ENCODE peak calls at places on chromosomes 5 and 9, in six cellular contexts. C is HepG2, P is right lobe of liver, O is A549, H is adrenal gland, Q is IMR-90. V is an unnamed sample.
A peak's percentile ranks its signal among the peaks of the same experiment; 100 is the strongest.

GRCh38 chr9:133202688-133203453 is 6.2 kb downstream of the OBP2B start:
- DNase-seq in C (no peak), P (peak; percentile 16), O (no peak), H (peak; percentile 7), Q (no peak), V (no peak)

GRCh38 chr9:119283118-119283794 is 86.0 kb downstream of the BRINP1 start:
- DNase-seq in C (no peak), P (no peak), O (no peak), H (peak; percentile 21), Q (no peak), V (peak; percentile 18)

GRCh38 chr5:164998142-164998541 is 1492.7 kb downstream of the MAT2B start:
- DNase-seq in C (no peak), P (no peak), O (no peak), H (no peak), Q (no peak), V (no peak)

GRCh38 chr5:17184596-17184995 is 32.8 kb upstream of the BASP1 start:
- DNase-seq in C (no peak), P (no peak), O (no peak), H (no peak), Q (peak; percentile 80), V (no peak)

GRCh38 chr5:44441460-44441859 is 52.2 kb upstream of the FGF10 start:
- DNase-seq in C (no peak), P (no peak), O (no peak), H (no peak), Q (no peak), V (no peak)

GRCh38 chr9:135886147-135886981 is 21.0 kb downstream of the CAMSAP1 start:
- DNase-seq in C (no peak), P (no peak), O (no peak), H (no peak), Q (no peak), V (no peak)

GRCh38 chr5:180330810-180331646 is 22.1 kb downstream of the GFPT2 start:
- DNase-seq in C (peak; percentile 21), P (no peak), O (peak; percentile 95), H (peak; percentile 92), Q (peak; percentile 99), V (peak; percentile 78)

GRCh38 chr9:11158676-11159075 is 545.9 kb upstream of the PTPRD start:
- DNase-seq in C (no peak), P (no peak), O (no peak), H (no peak), Q (no peak), V (no peak)

GRCh38 chr9:134877541-134877940 is 3.1 kb upstream of the FCN2 start:
- DNase-seq in C (no peak), P (no peak), O (no peak), H (peak; percentile 7), Q (no peak), V (no peak)

GRCh38 chr5:135245521-135246499 is 153.2 kb downstream of the MACROH2A1 start:
- DNase-seq in C (no peak), P (peak; percentile 28), O (peak; percentile 46), H (peak; percentile 22), Q (peak; percentile 73), V (no peak)

GRCh38 chr5:485943-486491 is 38.2 kb downstream of the SLC9A3 start:
- DNase-seq in C (no peak), P (no peak), O (no peak), H (no peak), Q (no peak), V (no peak)

GRCh38 chr5:161086456-161086855 is 234.4 kb upstream of the ATP10B start:
- DNase-seq in C (no peak), P (no peak), O (no peak), H (no peak), Q (peak; percentile 3), V (no peak)

GRCh38 chr9:110115868-110116542 is 92.0 kb downstream of the C9orf152 start:
- DNase-seq in C (peak; percentile 92), P (no peak), O (peak; percentile 49), H (no peak), Q (peak; percentile 91), V (no peak)

GRCh38 chr9:88653926-88654325 is 118.9 kb downstream of the NXNL2 start:
- DNase-seq in C (no peak), P (no peak), O (no peak), H (no peak), Q (peak; percentile 61), V (no peak)

GRCh38 chr9:120336753-120337090 is 243.2 kb downstream of the CDK5RAP2 start:
- DNase-seq in C (no peak), P (no peak), O (no peak), H (no peak), Q (no peak), V (no peak)

GRCh38 chr5:3320317-3320865 is 275.2 kb upstream of the IRX1 start:
- DNase-seq in C (no peak), P (no peak), O (no peak), H (no peak), Q (no peak), V (no peak)

DNA sequence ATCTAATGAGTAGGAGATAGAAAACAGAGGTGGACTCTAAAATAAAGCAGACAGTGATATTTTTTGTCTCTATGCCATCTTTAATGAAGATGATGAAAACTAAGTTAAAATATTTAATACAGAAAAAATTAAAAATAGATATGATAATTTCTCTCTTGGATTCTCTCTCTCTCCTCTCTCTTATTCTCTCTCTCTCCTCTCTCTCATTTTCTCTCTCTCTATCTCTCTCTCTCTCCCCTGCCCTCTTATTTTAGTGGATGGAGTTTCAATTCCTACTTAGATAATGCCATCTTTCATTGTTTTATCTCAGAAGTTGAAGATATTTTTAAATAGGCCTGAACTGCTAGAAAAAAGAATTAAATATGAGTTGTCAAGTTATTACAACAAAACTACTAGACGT is 38.2 kb downstream of the ESM1 start:
- DNase-seq in C (no peak), P (no peak), O (no peak), H (no peak), Q (no peak), V (no peak)
- TF ChIP-seq POLR2A in C (no peak), P (no peak), O (no peak), H (no peak), Q (no peak), V (no peak)

DNA sequence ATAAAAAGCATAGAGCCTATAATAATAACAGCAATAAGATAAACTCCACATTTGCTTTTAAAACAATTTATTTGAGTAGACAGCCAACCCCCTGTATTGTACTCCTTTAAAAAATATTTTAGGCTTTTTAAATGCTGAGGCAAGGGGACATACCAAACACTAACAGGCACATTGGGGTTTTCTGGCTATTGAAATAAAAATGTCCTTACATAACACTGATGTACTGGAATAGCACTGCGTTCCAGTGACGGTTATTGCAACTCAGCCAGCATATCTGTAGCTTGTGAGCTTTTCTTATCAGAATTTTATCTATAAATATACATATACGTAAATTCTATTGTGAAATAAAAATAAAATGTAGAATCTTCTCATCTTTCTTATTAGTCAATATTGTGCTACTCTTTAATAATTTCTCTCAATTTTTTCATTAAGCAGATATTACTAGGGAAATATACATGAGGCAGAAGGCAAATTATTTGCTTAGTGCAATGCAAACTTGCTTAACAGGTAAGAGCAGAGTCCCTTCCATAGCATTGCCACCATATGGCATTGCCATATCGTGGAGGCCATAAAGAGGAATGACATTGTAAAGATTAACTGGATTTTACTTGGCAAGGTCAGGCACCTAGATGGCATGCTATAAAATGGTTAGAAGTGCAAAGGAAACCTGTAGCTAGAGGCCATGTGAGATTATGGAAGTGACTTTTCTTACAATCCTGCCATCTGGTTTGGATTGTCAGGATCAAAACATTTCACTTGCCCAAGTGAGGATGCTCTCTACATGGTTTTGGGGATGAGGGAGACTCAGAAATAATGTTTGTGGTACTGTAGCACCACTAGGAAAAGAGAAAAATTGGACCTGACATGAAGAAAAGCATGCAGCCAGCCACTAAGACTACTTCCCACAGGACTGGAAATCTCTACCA is 94.8 kb upstream of the CDKN2B start:
- DNase-seq in C (no peak), P (no peak), O (no peak), H (no peak), Q (peak; percentile 75), V (no peak)
- H3K27ac ChIP-seq in C (no peak overlapping the region), P (no peak overlapping the region), O (no peak overlapping the region), H (no peak overlapping the region), Q (peak overlapping the region; percentile 72), V (peak overlapping the region; percentile 59)

GRCh38 chr5:113233606-113234005 is 201.2 kb downstream of the TSSK1B start:
- DNase-seq in C (no peak), P (no peak), O (no peak), H (no peak), Q (peak; percentile 71), V (no peak)

GRCh38 chr5:113234546-113234945 is 200.2 kb downstream of the TSSK1B start:
- DNase-seq in C (no peak), P (no peak), O (no peak), H (no peak), Q (no peak), V (no peak)

GRCh38 chr5:113237893-113238292 is 196.9 kb downstream of the TSSK1B start:
- DNase-seq in C (no peak), P (no peak), O (no peak), H (no peak), Q (no peak), V (no peak)

GRCh38 chr5:113235884-113236283 is 198.9 kb downstream of the TSSK1B start:
- DNase-seq in C (no peak), P (no peak), O (no peak), H (no peak), Q (no peak), V (no peak)

GRCh38 chr5:113236536-113237308 is 198.1 kb downstream of the TSSK1B start:
- DNase-seq in C (no peak), P (no peak), O (no peak), H (no peak), Q (no peak), V (no peak)
- H3K4me1 ChIP-seq in C (no peaks in the 10 kb centered on the region), P (no peaks in the 10 kb centered on the region), O (no peaks in the 10 kb centered on the region), H (peaks cover 9% of the 10 kb centered on the region), Q (peaks cover 9% of the 10 kb centered on the region), V (peaks cover 32% of the 10 kb centered on the region)

GRCh38 chr9:107740088-107740980 is 250.8 kb upstream of the KLF4 start:
- DNase-seq in C (no peak), P (no peak), O (no peak), H (no peak), Q (no peak), V (no peak)

GRCh38 chr9:107739601-107740082 is 250.1 kb upstream of the KLF4 start:
- DNase-seq in C (no peak), P (no peak), O (no peak), H (peak; percentile 52), Q (peak; percentile 15), V (peak; percentile 78)

GRCh38 chr9:107738789-107739188 is 249.2 kb upstream of the KLF4 start:
- DNase-seq in C (no peak), P (no peak), O (no peak), H (no peak), Q (peak; percentile 54), V (no peak)

GRCh38 chr9:107737610-107737986 is 248.0 kb upstream of the KLF4 start:
- DNase-seq in C (no peak), P (no peak), O (no peak), H (no peak), Q (no peak), V (no peak)

DNA sequence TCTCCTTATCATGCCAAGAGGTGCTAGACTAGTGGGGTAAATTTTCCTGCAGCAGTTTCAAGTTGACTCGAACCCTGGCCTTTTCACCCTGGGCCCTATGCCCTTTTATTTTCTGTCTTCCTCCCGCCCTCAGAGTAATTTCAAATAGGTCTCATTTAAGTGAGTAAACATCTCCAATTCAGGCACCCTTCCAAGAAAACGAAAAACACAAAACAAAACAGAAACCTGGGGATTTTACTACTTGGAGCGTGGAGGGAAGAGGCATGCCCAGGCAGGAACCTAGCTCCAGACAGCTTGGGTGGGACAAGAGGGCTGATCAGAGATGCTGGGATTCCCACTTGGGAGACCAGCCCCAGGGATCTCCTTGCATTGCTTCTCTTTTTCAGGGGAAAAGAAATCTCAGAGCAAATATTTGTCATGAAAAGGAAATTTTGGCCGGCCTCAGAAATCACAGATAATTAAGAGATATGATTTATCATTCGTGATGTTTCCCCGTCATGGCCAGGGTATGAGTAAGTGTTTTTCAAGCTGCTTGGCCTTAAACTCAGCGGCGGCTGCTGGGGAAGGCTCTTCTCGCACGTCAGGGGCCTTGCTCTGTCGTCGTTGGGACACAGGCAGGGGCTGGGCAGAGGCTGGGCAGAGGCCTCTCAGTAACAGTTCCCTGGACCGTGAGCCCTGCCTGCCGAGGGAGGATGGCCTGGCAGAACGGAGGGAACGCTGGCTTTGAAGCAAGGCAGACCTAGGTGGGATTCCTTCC is 248.6 kb upstream of the KLF4 start:
- DNase-seq in C (no peak), P (no peak), O (no peak), H (peak; percentile 94), Q (peak; percentile 95), V (peak; percentile 59)
- TF ChIP-seq POLR2A in C (no peak), P (no peak), O (no peak), H (no peak), Q (peak; percentile 87), V (no peak)

V was measured in gastrocnemius medialis.